ENCODE peak calls at places on chromosome 5, in ten cellular contexts. E is right lobe of liver, Y is heart left ventricle, J is breast epithelium, B is uterus, O is IMR-90, H is HepG2, X is A549, U is fibroblast of lung, R is PC-3. P is an unnamed sample. For H3K9me3 and H3K4me1, the result is how much of the 10 kb centered on the place peaks cover.

GRCh38 chr5:43256261-43256966 is 56.8 kb downstream of the HMGCS1 start:
- DNase-seq in E (no peak), H (no peak), Y (no peak), O (no peak), R (no peak), J (no peak), B (no peak), X (no peak), U (no peak), P (no peak)

GRCh38 chr5:61256474-61256873 is 75.6 kb upstream of the ZSWIM6 start:
- DNase-seq in R (peak), U (peak), B (no peak), J (no peak), O (no peak), Y (peak), X (no peak), E (no peak), H (no peak), P (no peak)

GRCh38 chr5:135076801-135077200 is 42.8 kb upstream of the PITX1 start:
- DNase-seq in H (no peak), E (no peak), Y (no peak), X (no peak), B (no peak), U (no peak), J (no peak), R (no peak), O (no peak), P (no peak)

GRCh38 chr5:40240111-40240510 is 439.6 kb upstream of the PTGER4 start:
- DNase-seq in H (no peak), E (no peak), J (no peak), U (peak), O (peak), Y (no peak), X (peak), B (no peak), R (peak), P (no peak)

GRCh38 chr5:59391576-59391975 is 501.9 kb downstream of the PDE4D start:
- DNase-seq in E (no peak), R (no peak), Y (no peak), U (no peak), O (no peak), H (no peak), X (no peak), J (no peak), B (no peak), P (no peak)

GRCh38 chr5:43121565-43122484 is 1.1 kb downstream of the ZNF131 start:
- DNase-seq in U (peak), J (peak), X (peak), E (no peak), B (no peak), Y (peak), R (peak), H (peak), O (peak), P (no peak)

GRCh38 chr5:146173597-146173996 is 8.9 kb downstream of the LARS1 start:
- DNase-seq in X (no peak), H (no peak), U (no peak), J (no peak), R (no peak), O (no peak), Y (no peak), E (no peak), B (no peak), P (no peak)

GRCh38 chr5:43627028-43627427 is 24.0 kb downstream of the NNT start:
- DNase-seq in R (peak), Y (peak), B (peak), X (peak), J (no peak), O (peak), U (peak), E (no peak), H (peak), P (peak)

GRCh38 chr5:18114161-18114802 is 480.0 kb downstream of the TAF11L14 start:
- DNase-seq in H (no peak), R (no peak), Y (no peak), J (no peak), B (no peak), X (peak), E (no peak), U (no peak), O (no peak), P (no peak)

GRCh38 chr5:151196556-151197290 is 27.2 kb downstream of the CCDC69 start:
- DNase-seq in O (no peak), X (no peak), B (no peak), E (peak), U (no peak), R (no peak), Y (no peak), H (no peak), J (no peak), P (no peak)

GRCh38 chr5:174091006-174091578 is 45.6 kb downstream of the NSG2 start:
- DNase-seq in U (no peak), Y (no peak), X (no peak), J (no peak), H (no peak), B (no peak), R (no peak), O (no peak), E (no peak), P (no peak)

GRCh38 chr5:141398608-141399007 is 861 bp downstream of the PCDHGB5 start:
- DNase-seq in E (no peak), H (no peak), R (no peak), Y (no peak), X (no peak), J (no peak), O (no peak), U (no peak), B (no peak), P (no peak)
- H3K9me3 ChIP-seq in E (under half), H (under half), R (under half), Y (half or more), X (half or more), J (half or more), O (under half), U (under half), B (under half), P (under half)

GRCh38 chr5:142807378-142807911 is 37.3 kb downstream of the ARHGAP26 start:
- DNase-seq in B (no peak), H (peak), U (no peak), J (no peak), E (peak), X (peak), Y (no peak), O (no peak), R (no peak), P (no peak)

GRCh38 chr5:142805339-142805738 is 35.2 kb downstream of the ARHGAP26 start:
- DNase-seq in R (no peak), J (no peak), X (no peak), H (no peak), U (no peak), O (no peak), Y (no peak), E (no peak), B (no peak), P (no peak)

GRCh38 chr5:142808778-142809606 is 38.8 kb downstream of the ARHGAP26 start:
- DNase-seq in R (no peak), E (no peak), B (no peak), O (no peak), U (no peak), Y (no peak), J (no peak), X (no peak), H (no peak), P (no peak)

GRCh38 chr5:142810081-142810480 is 39.9 kb downstream of the ARHGAP26 start:
- DNase-seq in Y (no peak), J (no peak), B (no peak), E (no peak), U (peak), H (peak), R (no peak), O (peak), X (no peak), P (no peak)

GRCh38 chr5:142806769-142807377 is 36.7 kb downstream of the ARHGAP26 start:
- DNase-seq in B (no peak), O (no peak), U (no peak), J (no peak), H (peak), R (no peak), E (no peak), Y (no peak), X (no peak), P (no peak)
- H3K4me1 ChIP-seq in B (under half), O (under half), U (under half), J (under half), H (half or more), R (under half), E (under half), Y (half or more), X (half or more), P (under half)

DNA sequence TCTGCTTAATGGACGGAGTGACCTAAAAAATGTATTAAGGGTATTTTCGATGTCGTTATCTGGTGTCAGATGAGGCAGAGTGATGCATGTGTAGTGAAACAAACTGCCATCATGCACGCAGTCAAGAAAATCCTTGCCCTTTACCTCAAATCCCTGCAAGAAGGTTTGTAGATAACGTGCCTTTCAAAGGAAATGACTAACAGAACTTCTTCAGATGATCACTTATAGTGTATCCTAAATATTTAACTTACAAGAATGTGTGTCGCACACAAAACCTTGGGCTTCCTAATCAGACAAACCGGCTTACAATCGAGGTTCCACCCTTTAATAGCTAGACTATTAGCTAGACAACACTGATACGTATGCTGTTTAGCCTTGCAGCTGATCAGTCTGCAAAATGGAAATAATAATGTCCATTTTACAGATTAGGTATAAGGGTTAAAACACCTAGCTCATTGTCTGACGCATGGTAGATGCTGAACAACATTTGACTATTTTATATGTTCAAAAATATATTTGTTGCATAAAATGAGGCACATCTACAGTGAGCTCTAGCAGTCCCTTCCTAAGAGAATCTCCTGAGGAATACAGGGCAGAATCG is 567 bp upstream of the TBCA start:
- DNase-seq in U (no peak), R (peak), X (no peak), H (no peak), Y (no peak), B (no peak), E (no peak), J (no peak), O (peak), P (no peak)
- H3K27ac ChIP-seq in U (peak), R (peak), X (peak), H (peak), Y (peak), B (peak), E (peak), J (peak), O (peak), P (no peak)

GRCh38 chr5:1212271-1212670 is 10.9 kb downstream of the SLC6A19 start:
- DNase-seq in R (no peak), Y (no peak), H (no peak), E (no peak), B (no peak), O (no peak), J (no peak), U (no peak), X (no peak), P (no peak)
- H3K9me3 ChIP-seq in R (under half), Y (under half), H (under half), E (under half), B (under half), O (under half), J (under half), U (under half), X (under half), P (under half)

GRCh38 chr5:142670811-142671210 is 15.1 kb downstream of the FGF1 start:
- DNase-seq in U (no peak), O (peak), R (no peak), H (no peak), E (no peak), J (no peak), B (no peak), Y (no peak), X (no peak), P (no peak)
- H3K4me1 ChIP-seq in U (under half), O (under half), R (under half), H (under half), E (under half), J (under half), B (under half), Y (under half), X (under half), P (under half)

DNA sequence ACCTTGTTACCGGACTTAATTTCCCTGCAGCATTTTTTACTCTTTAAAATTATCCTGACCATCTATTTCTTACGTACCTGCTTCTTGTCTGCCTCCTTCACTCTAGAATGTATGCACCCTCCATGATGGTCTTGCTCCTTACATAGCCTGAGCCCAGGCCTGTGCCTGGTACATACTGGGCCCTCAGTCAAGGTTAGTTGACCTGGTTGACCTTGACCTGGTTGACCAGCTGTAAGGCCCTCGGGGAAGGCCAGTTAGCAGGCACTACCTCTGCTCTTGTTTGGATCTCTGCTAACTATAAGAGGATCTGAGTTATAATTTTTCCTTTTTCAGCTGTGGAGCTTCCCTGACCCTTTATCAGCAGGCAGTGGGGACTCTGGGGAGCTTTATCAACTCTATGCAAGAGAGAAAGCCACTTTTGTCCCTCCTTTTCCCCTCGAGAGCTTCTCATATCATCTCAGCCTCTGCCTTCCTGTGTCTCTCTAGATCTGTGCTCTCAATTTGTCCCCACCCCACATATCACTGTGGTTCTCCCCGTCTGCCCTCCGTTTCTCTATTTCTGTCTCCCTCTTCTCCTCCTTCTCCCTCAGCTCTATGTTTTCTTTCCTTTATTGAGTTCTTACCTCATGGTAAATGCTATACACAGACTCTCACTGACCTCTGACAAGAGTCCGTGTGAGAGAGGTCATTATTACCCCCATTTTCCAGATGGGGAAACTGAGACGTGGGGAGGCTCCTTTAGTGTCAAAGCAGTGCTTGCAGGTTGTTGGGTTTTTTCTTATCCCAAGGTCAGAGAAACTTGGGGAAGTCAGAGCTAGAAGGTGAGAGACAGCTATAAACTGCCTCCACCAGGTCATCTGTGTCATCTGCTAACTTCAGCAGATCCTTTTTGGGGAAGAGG is 28.6 kb downstream of the SPRY4 start:
- DNase-seq in O (no peak), R (no peak), J (no peak), U (no peak), E (no peak), B (no peak), H (no peak), X (no peak), Y (no peak), P (no peak)
- H3K27ac ChIP-seq in O (peak), R (no peak), J (peak), U (peak), E (peak), B (no peak), H (no peak), X (no peak), Y (peak), P (peak)

GRCh38 chr5:141399555-141400258 is 2.0 kb downstream of the PCDHGB5 start:
- DNase-seq in Y (no peak), R (no peak), O (no peak), J (no peak), H (no peak), X (no peak), B (no peak), U (no peak), E (no peak), P (no peak)

GRCh38 chr5:141403387-141403786 is 809 bp downstream of the PCDHGA9 start:
- DNase-seq in J (no peak), B (no peak), H (no peak), O (no peak), Y (no peak), U (no peak), R (no peak), X (no peak), E (no peak), P (no peak)

DNA sequence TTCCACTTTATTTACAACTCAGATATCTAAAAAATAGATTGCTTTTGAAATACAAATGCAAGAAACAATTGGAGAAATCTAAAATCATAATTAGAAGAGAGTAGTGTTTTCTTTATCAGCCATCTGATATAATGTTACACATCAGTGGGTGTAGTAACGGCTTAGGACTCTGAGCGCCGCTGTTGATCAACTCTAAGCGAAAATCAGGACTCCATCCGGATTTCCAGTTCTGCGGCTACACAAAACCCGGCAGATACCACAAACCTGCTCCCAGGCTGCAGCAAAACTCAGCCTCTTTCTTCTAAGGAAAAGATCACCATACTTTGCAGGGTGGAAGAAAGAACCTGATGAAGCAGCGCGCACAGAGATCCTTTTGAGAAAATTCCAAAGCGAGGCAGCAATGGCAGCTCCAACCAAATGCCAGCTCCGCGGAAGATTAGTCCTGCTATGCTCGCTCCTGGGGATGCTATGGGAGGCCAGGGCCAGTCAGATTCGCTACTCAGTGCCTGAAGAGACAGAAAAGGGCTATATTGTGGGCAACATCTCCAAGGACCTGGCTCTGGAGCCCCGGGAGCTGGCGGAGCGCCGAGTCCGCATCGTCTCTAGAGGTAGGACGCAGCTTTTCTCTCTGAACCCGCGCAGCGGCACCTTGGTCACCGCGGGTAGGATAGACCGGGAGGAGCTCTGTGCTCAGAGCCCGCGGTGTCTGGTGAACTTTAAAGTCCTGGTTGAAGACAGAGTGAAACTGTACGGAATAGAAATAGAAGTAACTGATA is at the start of gene PCDHGA9:
- DNase-seq in R (no peak), Y (no peak), U (peak), E (peak), H (no peak), J (no peak), X (no peak), B (no peak), O (peak), P (no peak)
- H3K9me3 ChIP-seq in R (under half), Y (half or more), U (under half), E (under half), H (under half), J (half or more), X (half or more), B (under half), O (half or more), P (under half)

GRCh38 chr5:149207821-149208220 is 63.8 kb upstream of the AFAP1L1 start:
- DNase-seq in H (no peak), X (no peak), E (no peak), J (no peak), R (no peak), Y (no peak), U (no peak), B (no peak), O (no peak), P (no peak)

GRCh38 chr5:149206524-149207141 is 65.0 kb upstream of the AFAP1L1 start:
- DNase-seq in J (no peak), E (no peak), Y (no peak), B (no peak), O (peak), U (peak), R (no peak), X (no peak), H (no peak), P (no peak)

GRCh38 chr5:149203896-149204544 is 62.7 kb downstream of the ABLIM3 start:
- DNase-seq in Y (no peak), H (no peak), J (no peak), E (no peak), B (no peak), X (peak), U (peak), O (peak), R (peak), P (peak)

GRCh38 chr5:149202910-149203451 is 61.7 kb downstream of the ABLIM3 start:
- DNase-seq in J (no peak), H (no peak), R (no peak), Y (no peak), O (no peak), X (no peak), B (no peak), E (no peak), U (no peak), P (no peak)

DNA sequence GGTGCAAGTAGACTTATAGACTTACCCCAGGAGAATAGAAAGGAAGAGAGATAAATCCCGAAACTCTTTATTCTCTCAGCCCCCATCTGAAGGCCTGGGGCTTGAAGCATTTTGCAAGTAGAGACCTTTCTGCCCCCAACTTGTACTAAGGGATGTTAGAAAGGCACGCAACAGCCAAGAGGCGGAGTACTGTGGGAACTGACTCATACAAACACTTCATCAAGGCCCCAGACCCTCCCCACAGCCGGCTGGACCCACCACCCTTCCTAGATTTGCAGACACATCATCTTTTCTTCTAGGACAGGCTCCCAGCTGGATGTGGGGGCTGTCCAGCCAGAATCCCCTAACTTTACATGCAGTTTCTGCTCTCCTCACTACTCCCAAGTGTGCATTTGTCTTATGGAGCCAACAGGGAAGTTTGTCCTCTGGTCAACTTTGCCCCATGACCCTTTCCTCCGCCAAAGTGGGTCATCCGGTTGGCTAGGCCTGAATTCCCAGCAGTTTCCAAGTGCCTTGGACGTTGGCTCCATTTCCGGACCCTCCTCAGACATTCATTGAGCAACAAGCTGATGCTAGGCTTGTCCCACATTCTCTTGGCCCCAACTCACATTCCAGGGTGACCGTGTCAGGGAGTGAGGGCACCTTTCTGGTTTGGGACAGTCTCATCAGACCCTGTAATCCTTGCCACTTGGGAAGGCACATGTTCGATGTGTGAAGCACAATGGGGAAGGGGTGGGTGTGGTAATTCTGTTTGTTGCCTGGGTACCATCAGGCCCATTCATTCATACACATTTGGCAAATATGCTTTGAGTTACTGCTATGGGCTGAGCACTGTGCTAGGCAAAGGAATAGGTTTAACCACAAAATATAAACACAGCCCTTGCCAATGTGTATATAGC is 64.6 kb downstream of the ABLIM3 start:
- DNase-seq in X (no peak), E (peak), U (peak), J (no peak), O (peak), R (peak), B (peak), Y (peak), H (no peak), P (peak)
- H3K4me1 ChIP-seq in X (under half), E (under half), U (under half), J (under half), O (under half), R (under half), B (under half), Y (under half), H (under half), P (half or more)